ENCODE peak calls at places on chromosomes 5 and 9, in seven cellular contexts. P is AG10803, J is pancreas, T is body of pancreas, Q is stomach, W is HFF-Myc, X is A549. K is an unnamed sample.
A peak's percentile ranks its signal among the peaks of the same experiment; 100 is the strongest.

GRCh38 chr5:147391781-147392180 is 118.1 kb downstream of the DPYSL3 start:
- DNase-seq in T (peak; percentile 57), W (peak; percentile 44), Q (peak; percentile 30), X (peak; percentile 48), J (no peak), P (peak; percentile 75), K (peak; percentile 93)

GRCh38 chr5:64653776-64654175 is 36.5 kb upstream of the SHISAL2B start:
- DNase-seq in W (no peak), P (no peak), T (no peak), Q (no peak), X (no peak), J (no peak), K (no peak)

GRCh38 chr9:4397917-4398316 is 92.4 kb upstream of the SLC1A1 start:
- DNase-seq in P (peak; percentile 54), W (no peak), X (no peak), T (no peak), Q (no peak), J (no peak), K (peak; percentile 27)

GRCh38 chr5:67221487-67222242 is 25.1 kb upstream of the CD180 start:
- DNase-seq in Q (no peak), J (no peak), W (no peak), T (no peak), X (no peak), P (no peak), K (no peak)

GRCh38 chr5:132410451-132411381 is 41.2 kb downstream of the SLC22A5 start:
- DNase-seq in J (peak; percentile 84), P (peak; percentile 83), T (peak; percentile 92), X (peak; percentile 87), W (no peak), Q (peak; percentile 88), K (peak; percentile 87)

GRCh38 chr9:37424204-37424685 is 1.7 kb downstream of the GRHPR start:
- DNase-seq in Q (no peak), X (no peak), W (no peak), T (no peak), J (no peak), P (no peak), K (no peak)

GRCh38 chr9:116716441-116716840 is 29.3 kb downstream of the TRIM32 start:
- DNase-seq in T (no peak), Q (no peak), J (no peak), W (no peak), P (peak; percentile 37), X (no peak), K (peak; percentile 27)

GRCh38 chr5:17118631-17119030 is 98.8 kb upstream of the BASP1 start:
- DNase-seq in J (peak; percentile 48), T (peak; percentile 28), Q (peak; percentile 41), X (peak; percentile 96), P (peak; percentile 83), W (peak; percentile 90), K (peak; percentile 89)

GRCh38 chr9:114369567-114370240 is 18.1 kb downstream of the AKNA start:
- DNase-seq in T (no peak), J (no peak), W (no peak), P (no peak), X (no peak), Q (no peak), K (no peak)

GRCh38 chr5:51500-51823 is 40.5 kb upstream of the PLEKHG4B start:
- DNase-seq in J (no peak), T (no peak), P (no peak), X (no peak), W (no peak), Q (no peak), K (no peak)

GRCh38 chr9:111857555-111858211 is 38.9 kb upstream of the UGCG start:
- DNase-seq in T (no peak), P (peak; percentile 53), Q (no peak), J (no peak), W (no peak), X (no peak), K (peak; percentile 34)

GRCh38 chr5:53023969-53024368 is 34.8 kb downstream of the ITGA2 start:
- DNase-seq in P (peak; percentile 84), T (no peak), J (no peak), X (no peak), W (no peak), Q (no peak), K (peak; percentile 75)

GRCh38 chr9:86669442-86669841 is 277.9 kb downstream of the GAS1 start:
- DNase-seq in T (no peak), W (no peak), Q (no peak), X (no peak), J (no peak), P (peak; percentile 27), K (no peak)

DNA sequence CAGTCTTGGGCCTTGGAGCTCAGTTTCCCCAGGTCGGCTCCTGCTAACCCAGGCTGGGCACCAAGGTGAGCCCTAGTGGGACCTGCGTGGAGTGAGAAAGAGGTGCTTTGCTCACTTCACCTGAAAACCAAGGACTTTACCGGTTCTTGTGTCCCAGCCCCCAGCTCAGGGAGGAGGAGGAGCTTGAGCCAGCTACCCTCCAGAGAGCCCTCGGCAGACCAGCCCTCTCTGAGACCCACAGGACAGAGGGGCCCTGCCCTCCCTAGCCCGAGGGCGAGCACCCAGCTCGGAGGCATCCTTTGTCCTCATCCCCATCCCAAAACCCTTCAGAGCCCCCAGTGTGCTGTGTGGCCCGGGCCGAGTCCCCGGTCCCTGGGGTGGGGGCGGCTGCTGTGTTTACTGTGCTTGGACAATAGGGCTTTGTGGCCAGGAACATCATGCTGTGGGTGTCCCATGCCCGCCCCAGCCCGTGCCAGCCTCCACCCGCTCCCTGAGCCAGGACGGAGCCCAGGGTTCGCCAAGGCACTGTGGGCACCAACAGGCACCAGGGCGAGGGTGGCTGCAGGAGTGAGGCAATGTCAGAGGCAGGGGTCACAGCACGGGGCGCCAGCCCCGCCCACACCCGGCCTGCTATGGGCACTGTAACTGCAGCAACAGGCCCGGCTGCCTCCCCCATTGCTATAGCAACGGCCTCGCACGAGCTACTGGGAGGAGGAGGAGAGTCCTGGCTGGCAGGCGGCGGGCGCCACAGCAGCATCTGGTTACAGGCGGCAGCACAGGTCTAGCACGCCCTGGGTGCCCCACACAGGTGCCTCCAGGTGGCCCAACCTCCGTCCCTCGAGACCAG is 2.7 kb downstream of the ABCA2 start:
- DNase-seq in T (peak; percentile 75), P (no peak), W (no peak), Q (peak; percentile 91), X (no peak), J (no peak), K (no peak)
- H3K4me3 ChIP-seq in T (no peak overlapping the region), P (no peak overlapping the region), W (no peak overlapping the region), Q (no peak overlapping the region), X (no peak overlapping the region), J (no peak overlapping the region), K (no peak overlapping the region)

DNA sequence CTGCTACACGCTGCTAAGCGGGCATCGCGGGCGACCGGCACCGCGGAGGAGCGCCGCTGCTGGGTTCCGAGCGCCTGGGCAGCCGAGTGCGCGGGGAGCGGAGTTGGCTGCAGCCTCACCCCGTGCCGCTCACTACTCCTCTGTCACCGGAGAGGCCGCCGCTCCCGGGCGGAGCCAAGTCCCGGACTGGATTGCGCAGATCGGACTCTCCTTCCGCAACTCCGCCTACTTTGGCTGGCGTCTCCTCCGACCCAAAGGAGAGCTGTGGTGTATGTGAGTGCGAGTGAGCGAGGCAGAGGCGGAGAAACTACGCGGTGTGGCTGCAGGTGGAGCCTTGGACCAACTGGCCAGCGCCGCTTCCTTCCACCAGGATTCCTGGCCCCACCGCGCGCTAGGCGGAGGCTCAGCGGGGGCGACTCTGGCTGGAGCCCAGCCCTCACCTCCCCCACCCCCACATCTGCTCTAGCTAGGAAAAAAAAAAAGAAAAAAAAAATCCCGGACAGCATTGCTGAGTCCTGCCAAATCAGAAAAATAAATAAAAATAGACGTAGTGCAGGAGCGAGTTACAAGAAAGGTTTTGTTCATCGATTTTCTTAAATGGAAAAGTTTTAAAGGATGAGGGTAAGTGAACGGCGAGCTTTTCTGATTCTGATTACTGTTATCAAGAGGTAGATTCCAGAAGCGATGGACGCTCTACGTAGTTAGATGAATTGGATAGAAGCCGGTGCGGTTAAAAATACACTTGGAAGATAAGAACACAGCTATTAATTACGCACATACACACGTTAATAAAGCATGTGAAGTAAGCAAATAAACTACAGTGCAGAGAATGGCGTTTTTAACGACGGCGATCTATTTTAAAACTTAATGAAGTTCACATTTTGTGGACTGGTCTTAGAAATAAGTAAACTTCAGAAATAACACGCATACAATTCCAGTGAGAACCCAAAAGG is at the start of gene SEMA6A:
- DNase-seq in X (peak; percentile 55), P (peak; percentile 75), W (peak; percentile 37), J (peak; percentile 90), T (peak; percentile 93), Q (peak; percentile 90), K (peak; percentile 91)
- TF ChIP-seq CTCF in X (no peak), P (no peak), W (no peak), J (no peak), T (no peak), Q (no peak), K (no peak)

GRCh38 chr5:114361724-114362196 is at the start of gene KCNN2:
- DNase-seq in T (peak; percentile 96), J (peak; percentile 92), P (peak; percentile 4), Q (peak; percentile 74), X (peak; percentile 45), W (peak; percentile 76), K (peak; percentile 19)

GRCh38 chr5:114363837-114364236 is 2.0 kb downstream of the KCNN2 start:
- DNase-seq in T (no peak), W (no peak), P (no peak), Q (no peak), X (no peak), J (no peak), K (no peak)

GRCh38 chr5:114362197-114362976 is 517 bp downstream of the KCNN2 start:
- DNase-seq in P (no peak), W (no peak), J (no peak), T (no peak), Q (no peak), X (peak; percentile 6), K (peak; percentile 10)

GRCh38 chr5:114360816-114361723 is 800 bp upstream of the KCNN2 start:
- DNase-seq in W (no peak), X (peak; percentile 7), J (peak; percentile 52), Q (no peak), P (no peak), T (peak; percentile 71), K (no peak)

GRCh38 chr5:114362977-114363721 is 1.3 kb downstream of the KCNN2 start:
- DNase-seq in X (no peak), T (peak; percentile 40), P (no peak), Q (no peak), J (peak; percentile 15), W (no peak), K (no peak)
- H3K4me3 ChIP-seq in X (no peak overlapping the region), T (peak overlapping the region; percentile 81), P (no peak overlapping the region), Q (peak overlapping the region; percentile 73), J (peak overlapping the region; percentile 79), W (peak overlapping the region; percentile 71), K (no peak overlapping the region)

DNA sequence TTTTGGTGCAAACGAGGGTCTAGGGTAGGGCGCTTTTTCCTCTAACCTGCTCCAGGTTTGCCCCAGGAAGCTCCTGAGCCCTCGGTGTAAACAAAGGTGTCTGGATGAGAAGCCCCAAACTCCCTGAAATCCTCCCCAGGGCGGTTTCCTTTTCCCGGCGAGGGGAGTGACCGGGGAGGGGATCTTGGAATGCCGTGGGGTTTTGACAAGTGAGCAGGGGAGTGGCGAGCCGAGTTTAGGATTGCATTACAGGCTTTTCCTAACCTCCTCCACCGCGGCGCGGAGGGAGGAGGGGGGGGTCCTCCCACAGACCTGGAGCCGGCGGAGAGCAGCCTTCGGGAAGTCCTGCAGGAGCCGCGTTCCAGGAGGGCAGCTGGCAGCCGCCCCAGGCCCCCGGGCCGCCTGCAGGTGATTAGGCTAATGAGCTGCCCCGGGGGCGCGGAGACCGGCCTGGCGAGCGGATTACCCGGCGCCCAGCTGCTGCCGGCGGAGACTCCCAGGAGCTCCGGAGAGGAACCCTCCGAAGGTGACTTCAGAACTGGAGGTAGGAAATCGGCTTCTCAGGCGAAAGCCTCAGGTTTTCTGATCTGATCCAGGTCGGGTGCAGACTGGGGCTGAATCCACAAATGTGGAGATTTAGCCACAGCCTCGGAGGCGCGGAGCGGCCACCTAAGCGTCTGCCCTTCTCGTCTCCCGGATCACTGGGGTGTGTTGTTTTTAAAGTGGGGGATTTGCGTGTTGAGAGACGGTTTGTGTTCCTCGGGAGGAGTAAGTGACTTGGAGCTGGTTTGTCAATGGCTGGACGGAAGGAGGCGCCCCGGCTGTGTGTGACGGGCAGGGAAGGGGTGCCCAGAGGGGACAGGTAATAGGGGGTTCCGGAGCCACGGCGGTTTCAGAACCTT is 215.9 kb downstream of the PDZD2 start:
- DNase-seq in Q (peak; percentile 50), J (peak; percentile 16), T (peak; percentile 47), P (peak; percentile 3), X (peak; percentile 42), W (no peak), K (peak; percentile 26)
- TF ChIP-seq CTCF in Q (no peak), J (no peak), T (no peak), P (peak; percentile 23), X (peak; percentile 45), W (peak; percentile 14), K (peak; percentile 26)